ENCODE peak calls at places on chromosomes 1 and 21, in six cellular contexts. K is A549, T is transverse colon, N is SK-N-SH, L is ovary, M is tibial nerve. W is an unnamed sample.

GRCh38 chr1:32766328-32766972 is 50.7 kb downstream of the YARS1 start:
- DNase-seq in K (no peak), T (no peak), N (no peak), L (no peak), M (no peak), W (no peak)

GRCh38 chr1:225746361-225747179 is 31.1 kb upstream of the SRP9 start:
- DNase-seq in K (peak), T (peak), N (no peak), L (peak), M (no peak), W (peak)

GRCh38 chr1:25727819-25728286 is 72.1 kb upstream of the SELENON start:
- DNase-seq in K (no peak), T (peak), N (peak), L (peak), M (no peak), W (peak)

GRCh38 chr1:245583575-245584330 is 429.0 kb downstream of the KIF26B start:
- DNase-seq in K (peak), T (no peak), N (peak), L (no peak), M (no peak), W (no peak)

GRCh38 chr1:119275930-119276215 is 92.7 kb upstream of the HAO2 start:
- DNase-seq in K (no peak), T (no peak), N (no peak), L (no peak), M (no peak), W (no peak)

GRCh38 chr1:24870551-24871195 is 59.4 kb downstream of the RUNX3 start:
- DNase-seq in K (no peak), T (no peak), N (peak), L (no peak), M (no peak), W (no peak)

GRCh38 chr1:72530646-72531045 is 248.3 kb upstream of the NEGR1 start:
- DNase-seq in K (no peak), T (no peak), N (no peak), L (no peak), M (no peak), W (no peak)

GRCh38 chr1:35298464-35298863 is 30.0 kb downstream of the ZMYM4 start:
- DNase-seq in K (peak), T (no peak), N (peak), L (no peak), M (no peak), W (no peak)

GRCh38 chr1:165675794-165676193 is 22.6 kb downstream of the ALDH9A1 start:
- DNase-seq in K (no peak), T (no peak), N (no peak), L (no peak), M (no peak), W (no peak)

GRCh38 chr1:103112535-103112934 is 4.2 kb upstream of the COL11A1 start:
- DNase-seq in K (no peak), T (no peak), N (no peak), L (no peak), M (no peak), W (no peak)

GRCh38 chr1:21567241-21568005 is 58.2 kb downstream of the ALPL start:
- DNase-seq in K (no peak), T (no peak), N (no peak), L (no peak), M (no peak), W (no peak)

GRCh38 chr1:55170426-55170825 is 44.7 kb downstream of the USP24 start:
- DNase-seq in K (no peak), T (no peak), N (no peak), L (no peak), M (no peak), W (no peak)

GRCh38 chr21:45313682-45314081 is 26.0 kb upstream of the POFUT2 start:
- DNase-seq in K (no peak), T (no peak), N (no peak), L (no peak), M (no peak), W (no peak)

GRCh38 chr1:106753069-106753468 is 303.4 kb upstream of the PRMT6 start:
- DNase-seq in K (no peak), T (no peak), N (no peak), L (no peak), M (no peak), W (no peak)

GRCh38 chr1:115906627-115907026 is 65.7 kb upstream of the NHLH2 start:
- DNase-seq in K (no peak), T (no peak), N (no peak), L (no peak), M (no peak), W (no peak)

GRCh38 chr1:42070996-42071395 is 82.2 kb upstream of the GUCA2B start:
- DNase-seq in K (no peak), T (no peak), N (no peak), L (no peak), M (no peak), W (no peak)

GRCh38 chr1:42075179-42075578 is 78.0 kb upstream of the GUCA2B start:
- DNase-seq in K (no peak), T (no peak), N (no peak), L (no peak), M (no peak), W (no peak)
- H3K27ac ChIP-seq in K (no peak), T (no peak), N (no peak), L (no peak), M (no peak), W (no peak)

GRCh38 chr1:10606070-10606469 is 131.3 kb downstream of the PEX14 start:
- DNase-seq in K (no peak), T (no peak), N (no peak), L (no peak), M (no peak), W (no peak)
- H3K4me3 ChIP-seq in K (no peak), T (no peak), N (no peak), L (no peak), M (no peak), W (no peak)

GRCh38 chr1:205121660-205122488 is at the start of gene RBBP5:
- DNase-seq in K (peak), T (peak), N (peak), L (peak), M (peak), W (peak)
- TF ChIP-seq EP300 in K (no peak), T (no peak), N (no peak), L (no peak), M (peak), W (no peak)

DNA sequence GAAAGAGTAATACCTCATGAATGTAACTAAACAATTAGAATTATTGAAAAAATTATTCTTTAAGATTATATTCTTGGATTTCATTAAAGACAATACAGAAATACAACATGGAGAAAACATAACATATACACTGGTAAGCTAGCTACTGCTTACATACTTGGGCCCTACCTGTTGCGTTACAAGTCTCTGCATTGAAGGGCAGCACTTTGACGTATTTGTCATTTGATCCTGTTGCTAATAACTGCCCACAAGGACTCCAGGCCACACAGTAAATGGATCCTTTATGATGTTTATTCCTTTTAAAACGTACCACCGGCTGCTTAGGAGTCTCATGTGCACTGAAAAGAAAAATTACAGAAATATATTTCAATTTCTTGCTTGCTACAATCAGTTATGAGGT is 19.8 kb upstream of the CLCC1 start:
- DNase-seq in K (no peak), T (no peak), N (no peak), L (no peak), M (no peak), W (no peak)
- H3K27ac ChIP-seq in K (no peak), T (no peak), N (no peak), L (no peak), M (no peak), W (no peak)

DNA sequence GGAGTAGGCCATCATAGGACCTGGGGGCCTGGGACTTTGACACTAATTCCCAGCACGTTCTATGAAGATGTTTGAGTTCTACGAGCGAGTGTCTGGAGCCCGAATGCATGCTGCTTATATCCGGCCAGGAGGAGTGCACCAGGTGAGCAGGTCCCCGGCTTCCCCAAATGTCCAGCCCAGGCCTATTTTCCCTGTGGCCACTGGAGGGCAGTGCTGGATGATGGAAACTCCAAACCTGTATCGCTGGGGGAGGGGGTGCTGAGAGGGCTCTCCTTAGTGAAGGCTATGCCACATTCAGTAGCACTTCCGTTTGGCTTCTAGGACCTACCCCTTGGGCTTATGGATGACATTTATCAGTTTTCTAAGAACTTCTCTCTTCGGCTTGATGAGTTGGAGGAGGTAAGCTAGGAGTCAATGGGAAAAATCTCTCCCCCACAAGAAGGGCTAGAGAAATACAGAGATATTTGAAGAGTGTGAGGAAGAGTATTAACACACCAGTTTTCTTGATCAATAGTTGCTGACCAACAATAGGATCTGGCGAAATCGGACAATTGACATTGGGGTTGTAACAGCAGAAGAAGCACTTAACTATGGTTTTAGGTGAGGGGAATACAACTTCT is 5.2 kb upstream of the FCER1G start:
- DNase-seq in K (peak), T (peak), N (peak), L (peak), M (no peak), W (peak)
- H3K4me3 ChIP-seq in K (no peak), T (no peak), N (no peak), L (no peak), M (no peak), W (no peak)